ENCODE peak calls at places on chromosomes 13 and 19, in eight cellular contexts. U is adrenal gland; D is ascending aorta; Y is CD8-positive, alpha-beta T cell; E is heart right ventricle; I is tibial nerve; Z is right cardiac atrium; M is cardiac muscle cell. G is an unnamed sample. For H3K4me1, the result is how much of the 10 kb centered on the place peaks cover.

GRCh38 chr13:49308104-49308875 is 60.6 kb downstream of the CDADC1 start:
- DNase-seq in U (peak), D (peak), E (peak), M (peak), Z (peak), Y (no peak), I (peak), G (no peak)

GRCh38 chr13:94079876-94080275 is 399.6 kb downstream of the DCT start:
- DNase-seq in M (peak), U (no peak), Y (no peak), E (no peak), D (no peak), Z (no peak), I (no peak), G (no peak)

GRCh38 chr19:21256722-21257121 is 72.5 kb downstream of the ZNF708 start:
- DNase-seq in M (peak), E (no peak), U (peak), D (no peak), I (no peak), Z (no peak), Y (no peak), G (peak)

GRCh38 chr13:98563071-98563470 is 13.8 kb downstream of the STK24 start:
- DNase-seq in D (no peak), Y (peak), U (no peak), I (no peak), E (no peak), M (no peak), Z (no peak), G (no peak)

GRCh38 chr13:44523176-44524017 is 52.7 kb downstream of the TSC22D1 start:
- DNase-seq in Z (no peak), U (peak), M (peak), I (no peak), D (no peak), E (no peak), Y (no peak), G (no peak)

GRCh38 chr13:113548171-113548641 is 36.3 kb upstream of the TFDP1 start:
- DNase-seq in E (no peak), Y (no peak), U (no peak), Z (no peak), I (no peak), D (no peak), M (peak), G (no peak)

GRCh38 chr19:41230067-41230857 is 11.2 kb downstream of the AXL start:
- DNase-seq in I (no peak), E (no peak), D (no peak), Y (no peak), Z (no peak), M (no peak), U (no peak), G (no peak)

GRCh38 chr13:30991922-30992321 is 59.5 kb downstream of the TEX26 start:
- DNase-seq in E (no peak), U (no peak), Z (no peak), D (no peak), M (no peak), I (no peak), Y (no peak), G (no peak)

GRCh38 chr19:18306903-18307681 is 15.8 kb downstream of the LSM4 start:
- DNase-seq in I (no peak), M (no peak), U (no peak), E (no peak), D (no peak), Y (peak), Z (no peak), G (no peak)

GRCh38 chr19:11578342-11579142 is 1.1 kb upstream of the ACP5 start:
- DNase-seq in M (peak), E (peak), U (peak), I (no peak), D (no peak), Z (peak), Y (peak), G (no peak)

GRCh38 chr19:14476663-14477401 is 1.7 kb upstream of the PTGER1 start:
- DNase-seq in M (peak), Z (peak), U (peak), D (no peak), Y (peak), E (no peak), I (no peak), G (no peak)

GRCh38 chr19:5765220-5765619 is 19.3 kb downstream of the PRR22 start:
- DNase-seq in Z (no peak), Y (no peak), M (no peak), D (no peak), I (no peak), U (no peak), E (no peak), G (no peak)

GRCh38 chr19:5563941-5564612 is 3.7 kb downstream of the TINCR start:
- DNase-seq in E (no peak), Z (no peak), I (no peak), U (no peak), M (no peak), Y (no peak), D (no peak), G (peak)

GRCh38 chr13:111241006-111241755 is 79.3 kb upstream of the TEX29 start:
- DNase-seq in I (no peak), Y (no peak), E (no peak), D (no peak), M (no peak), Z (no peak), U (no peak), G (no peak)

GRCh38 chr19:47309038-47309437 is 623 bp upstream of the C5AR1 start:
- DNase-seq in E (no peak), U (no peak), Z (no peak), I (no peak), M (peak), Y (no peak), D (no peak), G (no peak)

GRCh38 chr13:51676739-51677138 is 92.5 kb downstream of the WDFY2 start:
- DNase-seq in Z (no peak), U (no peak), Y (no peak), D (no peak), I (no peak), M (no peak), E (no peak), G (no peak)

GRCh38 chr19:51514866-51515481 is 13.4 kb upstream of the SIGLEC12 start:
- DNase-seq in U (no peak), I (no peak), M (peak), Z (no peak), Y (peak), D (no peak), E (no peak), G (no peak)

GRCh38 chr19:16360738-16361137 is 36.1 kb downstream of the KLF2 start:
- DNase-seq in D (no peak), Y (no peak), I (no peak), M (no peak), U (no peak), E (no peak), Z (no peak), G (no peak)

GRCh38 chr13:50276550-50276949 is 261.3 kb downstream of the KCNRG start:
- DNase-seq in E (no peak), Z (no peak), U (no peak), Y (no peak), D (no peak), I (no peak), M (no peak), G (no peak)

GRCh38 chr19:42540071-42540553 is 11.8 kb upstream of the CEACAM1 start:
- DNase-seq in E (no peak), U (no peak), Z (no peak), M (peak), D (no peak), I (no peak), Y (no peak), G (no peak)

GRCh38 chr19:590396-590745 is 690 bp downstream of the HCN2 start:
- DNase-seq in E (no peak), U (no peak), Z (no peak), M (peak), D (no peak), Y (peak), I (no peak), G (peak)
- H3K4me3 ChIP-seq in E (peak), U (no peak), Z (peak), M (peak), D (peak), Y (no peak), I (peak), G (peak)

DNA sequence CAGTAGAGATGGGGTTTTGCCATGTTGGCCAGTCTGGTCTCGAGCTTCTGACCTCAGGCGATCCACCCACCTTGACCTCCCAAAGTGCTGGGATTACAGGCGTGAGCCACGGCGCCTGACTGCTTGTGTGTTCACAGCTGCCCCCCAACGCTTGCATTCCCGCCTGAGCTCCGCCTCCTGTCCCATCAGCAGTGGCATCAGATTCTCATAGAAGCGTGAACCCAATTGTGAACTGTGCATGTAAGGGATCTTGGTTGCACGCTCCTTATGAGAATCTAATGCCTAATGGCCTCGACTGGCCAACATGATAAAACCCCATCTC is 75.9 kb downstream of the GADD45B start:
- DNase-seq in E (no peak), Z (no peak), I (no peak), M (no peak), Y (no peak), U (no peak), D (no peak), G (no peak)
- H3K4me1 ChIP-seq in E (under half), Z (under half), I (half or more), M (under half), Y (under half), U (under half), D (under half), G (under half)

GRCh38 chr19:29241324-29241723 is 28.4 kb upstream of the UQCRFS1 start:
- DNase-seq in U (no peak), Y (no peak), M (no peak), Z (no peak), I (no peak), E (no peak), D (no peak), G (no peak)

GRCh38 chr19:29247051-29247450 is 34.1 kb upstream of the UQCRFS1 start:
- DNase-seq in Z (no peak), I (no peak), Y (no peak), D (no peak), M (no peak), U (no peak), E (no peak), G (no peak)

GRCh38 chr19:29248332-29248844 is 35.4 kb upstream of the UQCRFS1 start:
- DNase-seq in Y (no peak), D (no peak), E (no peak), Z (no peak), M (no peak), I (no peak), U (no peak), G (no peak)

GRCh38 chr19:29247912-29248311 is 35.0 kb upstream of the UQCRFS1 start:
- DNase-seq in M (no peak), D (no peak), Y (no peak), I (no peak), U (no peak), Z (peak), E (no peak), G (no peak)

DNA sequence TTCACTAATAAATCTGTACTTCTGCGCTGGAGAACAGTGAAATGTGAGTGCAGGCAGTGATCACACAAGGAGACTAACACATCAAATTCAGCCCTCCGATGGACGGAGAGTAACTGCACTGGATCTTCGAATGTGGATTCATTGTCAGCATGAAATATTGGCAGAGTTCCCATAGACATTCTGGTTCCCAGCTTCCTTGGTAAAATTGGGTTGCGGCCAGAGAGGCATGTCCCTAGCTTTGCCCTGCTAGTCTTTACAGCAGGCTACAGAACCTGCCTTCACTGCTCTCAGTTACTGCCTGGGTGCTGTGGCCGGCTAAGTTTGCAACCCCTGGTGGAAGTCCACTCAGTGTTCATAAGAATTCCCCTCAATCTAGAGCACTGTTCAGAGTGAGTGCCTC is 32.3 kb upstream of the UQCRFS1 start:
- DNase-seq in I (no peak), U (peak), M (peak), E (no peak), Z (no peak), D (no peak), Y (no peak), G (no peak)
- H3K4me3 ChIP-seq in I (no peak), U (no peak), M (no peak), E (no peak), Z (no peak), D (no peak), Y (no peak), G (no peak)

GRCh38 chr19:7393459-7393858 is 44.7 kb downstream of the ARHGEF18 start:
- DNase-seq in Y (no peak), U (no peak), D (no peak), M (no peak), E (no peak), I (no peak), Z (no peak), G (no peak)
- H3K4me1 ChIP-seq in Y (under half), U (under half), D (under half), M (under half), E (under half), I (under half), Z (under half), G (under half)

GRCh38 chr19:55069859-55070225 is 5.8 kb upstream of the EPS8L1 start:
- DNase-seq in M (no peak), D (no peak), U (no peak), E (no peak), Y (no peak), Z (no peak), I (no peak), G (no peak)

GRCh38 chr19:55069137-55069858 is 6.3 kb upstream of the RDH13 start:
- DNase-seq in M (peak), I (no peak), E (peak), U (no peak), Z (peak), D (no peak), Y (no peak), G (peak)

GRCh38 chr19:55067869-55068268 is 4.9 kb upstream of the RDH13 start:
- DNase-seq in E (no peak), M (no peak), I (no peak), Z (no peak), U (no peak), Y (no peak), D (no peak), G (no peak)

GRCh38 chr19:55070755-55071502 is 4.7 kb upstream of the EPS8L1 start:
- DNase-seq in U (peak), Y (no peak), D (no peak), I (no peak), M (peak), Z (no peak), E (no peak), G (no peak)

DNA sequence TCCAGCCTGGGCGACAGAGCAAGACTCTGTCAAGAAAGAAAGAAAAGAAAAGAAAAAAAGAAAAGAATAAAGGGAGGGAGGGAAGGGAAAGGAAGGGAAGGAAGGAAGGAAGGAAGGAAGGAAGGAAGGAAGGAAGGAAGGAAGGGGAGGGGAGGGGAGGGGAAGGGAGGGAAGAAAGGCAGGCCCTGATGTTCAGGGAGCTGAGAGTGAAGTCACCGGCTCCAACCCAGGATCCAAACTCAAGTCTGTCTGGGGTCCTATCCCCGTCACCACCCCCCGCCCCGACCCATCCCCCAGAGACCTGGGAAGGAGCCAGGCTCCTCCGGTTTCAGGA is 5.8 kb upstream of the RDH13 start:
- DNase-seq in M (no peak), Y (no peak), I (no peak), Z (no peak), D (no peak), E (no peak), U (no peak), G (no peak)
- H3K4me3 ChIP-seq in M (peak), Y (no peak), I (no peak), Z (no peak), D (no peak), E (no peak), U (no peak), G (peak)

GRCh38 chr19:58387338-58388174 is 487 bp downstream of the RPS5 start:
- DNase-seq in Z (no peak), E (no peak), I (no peak), D (no peak), U (no peak), Y (no peak), M (no peak), G (no peak)

GRCh38 chr19:58386166-58386575 is 898 bp upstream of the RPS5 start:
- DNase-seq in U (no peak), Z (no peak), I (no peak), M (no peak), D (no peak), Y (no peak), E (no peak), G (no peak)

GRCh38 chr19:58385313-58386165 is 1.5 kb upstream of the RPS5 start:
- DNase-seq in Y (no peak), Z (no peak), E (no peak), M (no peak), D (no peak), U (no peak), I (no peak), G (no peak)

GRCh38 chr19:58388175-58388526 is 1.1 kb downstream of the RPS5 start:
- DNase-seq in Y (no peak), M (no peak), U (no peak), I (no peak), E (no peak), D (no peak), Z (no peak), G (no peak)

GRCh38 chr19:58386576-58387337 is at the start of gene RPS5:
- DNase-seq in D (peak), Z (peak), E (peak), Y (peak), I (peak), U (peak), M (peak), G (peak)
- H3K4me1 ChIP-seq in D (under half), Z (under half), E (under half), Y (under half), I (half or more), U (under half), M (under half), G (under half)

G was measured in Caco-2.